ENCODE peak calls at places on chromosome 18, in four cellular contexts. One of them, this sample, is unnamed.

GRCh38 chr18:13615432-13615861 is 110.9 kb downstream of the FAM210A start:
- DNase-seq in HFFc6: no peak
- DNase-seq in B cell: no peak
- DNase-seq in dorsolateral prefrontal cortex: no peak
- DNase-seq in this sample: no peak

GRCh38 chr18:59921384-59921891 is 21.6 kb downstream of the PMAIP1 start:
- DNase-seq in HFFc6: no peak
- DNase-seq in B cell: no peak
- DNase-seq in dorsolateral prefrontal cortex: no peak
- DNase-seq in this sample: no peak

GRCh38 chr18:67520276-67521035 is 3.9 kb upstream of the DSEL start:
- DNase-seq in dorsolateral prefrontal cortex: no peak
- DNase-seq in B cell: no peak
- DNase-seq in HFFc6: no peak
- DNase-seq in this sample: no peak

GRCh38 chr18:39911716-39912115 is 2043.3 kb upstream of the PIK3C3 start:
- DNase-seq in B cell: no peak
- DNase-seq in dorsolateral prefrontal cortex: no peak
- DNase-seq in HFFc6: no peak
- DNase-seq in this sample: no peak

GRCh38 chr18:22250591-22250996 is 81.2 kb downstream of the GATA6 start:
- DNase-seq in dorsolateral prefrontal cortex: no peak
- DNase-seq in B cell: no peak
- DNase-seq in HFFc6: no peak
- DNase-seq in this sample: no peak

GRCh38 chr18:55585586-55586521 is 2.1 kb downstream of the TCF4 start:
- DNase-seq in B cell: no peak
- DNase-seq in dorsolateral prefrontal cortex: peak
- DNase-seq in HFFc6: no peak
- DNase-seq in this sample: peak

GRCh38 chr18:78540636-78541400 is 438.8 kb upstream of the SALL3 start:
- DNase-seq in B cell: no peak
- DNase-seq in dorsolateral prefrontal cortex: no peak
- DNase-seq in HFFc6: no peak
- DNase-seq in this sample: no peak

GRCh38 chr18:4144201-4144600 is 310.9 kb downstream of the DLGAP1 start:
- DNase-seq in HFFc6: no peak
- DNase-seq in dorsolateral prefrontal cortex: no peak
- DNase-seq in B cell: no peak
- DNase-seq in this sample: no peak

GRCh38 chr18:47248610-47249343 is 2.7 kb downstream of the SKOR2 start:
- DNase-seq in HFFc6: no peak
- DNase-seq in dorsolateral prefrontal cortex: no peak
- DNase-seq in B cell: peak
- DNase-seq in this sample: no peak

GRCh38 chr18:24170389-24170788 is 31.5 kb downstream of the CABYR start:
- DNase-seq in HFFc6: no peak
- DNase-seq in dorsolateral prefrontal cortex: no peak
- DNase-seq in B cell: no peak
- DNase-seq in this sample: no peak

GRCh38 chr18:39455300-39455699 is 1889.7 kb upstream of the CELF4 start:
- DNase-seq in B cell: no peak
- DNase-seq in HFFc6: peak
- DNase-seq in dorsolateral prefrontal cortex: no peak
- DNase-seq in this sample: no peak

GRCh38 chr18:58362027-58362575 is 266.8 kb downstream of the ALPK2 start:
- DNase-seq in dorsolateral prefrontal cortex: no peak
- DNase-seq in B cell: no peak
- DNase-seq in HFFc6: peak
- DNase-seq in this sample: no peak

GRCh38 chr18:69844656-69845055 is 103.0 kb downstream of the CD226 start:
- DNase-seq in dorsolateral prefrontal cortex: no peak
- DNase-seq in B cell: no peak
- DNase-seq in HFFc6: no peak
- DNase-seq in this sample: no peak

GRCh38 chr18:49561377-49562193 is at the start of gene LIPG:
- DNase-seq in dorsolateral prefrontal cortex: no peak
- DNase-seq in B cell: peak
- DNase-seq in HFFc6: no peak
- DNase-seq in this sample: peak

GRCh38 chr18:56517181-56517580 is 121.2 kb downstream of the TXNL1 start:
- DNase-seq in HFFc6: peak
- DNase-seq in B cell: no peak
- DNase-seq in dorsolateral prefrontal cortex: no peak
- DNase-seq in this sample: no peak

GRCh38 chr18:28689591-28689990 is 512.7 kb upstream of the CDH2 start:
- DNase-seq in HFFc6: no peak
- DNase-seq in dorsolateral prefrontal cortex: no peak
- DNase-seq in B cell: no peak
- DNase-seq in this sample: no peak

GRCh38 chr18:58847383-58848071 is 17.1 kb upstream of the ZNF532 start:
- DNase-seq in B cell: peak
- DNase-seq in dorsolateral prefrontal cortex: peak
- DNase-seq in HFFc6: no peak
- DNase-seq in this sample: peak

GRCh38 chr18:47997338-47997780 is 66.9 kb upstream of the SMAD2 start:
- DNase-seq in HFFc6: no peak
- DNase-seq in dorsolateral prefrontal cortex: no peak
- DNase-seq in B cell: no peak
- DNase-seq in this sample: no peak

GRCh38 chr18:79393626-79394401 is 1.9 kb upstream of the NFATC1 start:
- DNase-seq in dorsolateral prefrontal cortex: peak
- DNase-seq in HFFc6: peak
- DNase-seq in B cell: peak
- DNase-seq in this sample: no peak

GRCh38 chr18:23956483-23956882 is 58.1 kb upstream of the TTC39C start:
- DNase-seq in B cell: no peak
- DNase-seq in HFFc6: no peak
- DNase-seq in dorsolateral prefrontal cortex: no peak
- DNase-seq in this sample: no peak

GRCh38 chr18:78980279-78980771 is 707 bp downstream of the SALL3 start:
- DNase-seq in HFFc6: no peak
- DNase-seq in B cell: no peak
- DNase-seq in dorsolateral prefrontal cortex: no peak
- DNase-seq in this sample: peak

GRCh38 chr18:64992654-64993053 is 758.2 kb upstream of the CDH7 start:
- DNase-seq in B cell: no peak
- DNase-seq in HFFc6: no peak
- DNase-seq in dorsolateral prefrontal cortex: no peak
- DNase-seq in this sample: no peak

GRCh38 chr18:79884963-79885728 is 66.3 kb downstream of the SLC66A2 start:
- DNase-seq in dorsolateral prefrontal cortex: no peak
- DNase-seq in HFFc6: no peak
- DNase-seq in B cell: no peak
- DNase-seq in this sample: no peak

GRCh38 chr18:46362533-46362932 is 258.3 kb downstream of the HAUS1 start:
- DNase-seq in dorsolateral prefrontal cortex: no peak
- DNase-seq in B cell: no peak
- DNase-seq in HFFc6: no peak
- DNase-seq in this sample: no peak

GRCh38 chr18:70982292-70982691 is 693.4 kb downstream of the SOCS6 start:
- DNase-seq in B cell: no peak
- DNase-seq in dorsolateral prefrontal cortex: no peak
- DNase-seq in HFFc6: no peak
- DNase-seq in this sample: no peak

GRCh38 chr18:2948038-2948437 is 64.9 kb downstream of the LPIN2 start:
- DNase-seq in HFFc6: peak
- DNase-seq in dorsolateral prefrontal cortex: no peak
- DNase-seq in B cell: no peak
- DNase-seq in this sample: no peak

GRCh38 chr18:67132919-67133318 is 383.6 kb downstream of the DSEL start:
- DNase-seq in HFFc6: no peak
- DNase-seq in B cell: no peak
- DNase-seq in dorsolateral prefrontal cortex: no peak
- DNase-seq in this sample: no peak

GRCh38 chr18:10490401-10491289 is 35.2 kb upstream of the NAPG start:
- DNase-seq in B cell: peak
- DNase-seq in dorsolateral prefrontal cortex: peak
- DNase-seq in HFFc6: no peak
- DNase-seq in this sample: no peak
- TF ChIP-seq CTCF in B cell: peak
- TF ChIP-seq CTCF in dorsolateral prefrontal cortex: peak
- TF ChIP-seq CTCF in HFFc6: no peak
- TF ChIP-seq CTCF in this sample: peak

GRCh38 chr18:12307251-12307736 is 747 bp upstream of the TUBB6 start:
- DNase-seq in dorsolateral prefrontal cortex: no peak
- DNase-seq in HFFc6: peak
- DNase-seq in B cell: peak
- DNase-seq in this sample: peak
- TF ChIP-seq CTCF in dorsolateral prefrontal cortex: no peak
- TF ChIP-seq CTCF in HFFc6: no peak
- TF ChIP-seq CTCF in B cell: no peak
- TF ChIP-seq CTCF in this sample: no peak

GRCh38 chr18:45014047-45014501 is 333.4 kb downstream of the SETBP1 start:
- DNase-seq in dorsolateral prefrontal cortex: no peak
- DNase-seq in HFFc6: peak
- DNase-seq in B cell: no peak
- DNase-seq in this sample: no peak
- TF ChIP-seq CTCF in dorsolateral prefrontal cortex: no peak
- TF ChIP-seq CTCF in HFFc6: peak
- TF ChIP-seq CTCF in B cell: no peak
- TF ChIP-seq CTCF in this sample: peak

DNA sequence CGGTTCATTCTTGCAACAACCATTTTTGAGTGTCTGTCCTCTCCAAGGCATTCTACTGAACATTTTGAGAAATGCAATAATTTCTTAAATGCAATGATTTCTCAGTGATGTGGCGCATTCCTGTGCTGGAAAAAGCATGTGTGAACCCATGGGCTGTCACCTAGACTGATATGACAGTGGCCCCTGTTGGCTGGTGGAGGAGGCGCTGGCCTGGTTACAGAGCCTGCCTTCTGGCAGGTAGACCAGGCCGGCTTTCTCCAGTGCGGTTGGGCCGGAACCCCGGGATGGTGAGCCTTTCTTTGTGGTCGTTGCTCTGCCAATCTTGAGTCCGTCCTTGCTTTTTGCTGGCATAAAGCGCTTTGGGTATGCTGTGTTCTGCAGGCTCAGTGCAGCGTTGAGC is 33.7 kb downstream of the TSHZ1 start:
- DNase-seq in B cell: no peak
- DNase-seq in dorsolateral prefrontal cortex: no peak
- DNase-seq in HFFc6: no peak
- DNase-seq in this sample: no peak
- TF ChIP-seq CTCF in B cell: no peak
- TF ChIP-seq CTCF in dorsolateral prefrontal cortex: no peak
- TF ChIP-seq CTCF in HFFc6: peak
- TF ChIP-seq CTCF in this sample: no peak

GRCh38 chr18:34890486-34891085 is 150.6 kb upstream of the MAPRE2 start:
- DNase-seq in B cell: no peak
- DNase-seq in HFFc6: no peak
- DNase-seq in dorsolateral prefrontal cortex: no peak
- DNase-seq in this sample: no peak
- TF ChIP-seq CTCF in B cell: no peak
- TF ChIP-seq CTCF in HFFc6: no peak
- TF ChIP-seq CTCF in dorsolateral prefrontal cortex: no peak
- TF ChIP-seq CTCF in this sample: no peak

GRCh38 chr18:5890606-5891360 is 4.5 kb downstream of the TMEM200C start:
- DNase-seq in B cell: peak
- DNase-seq in dorsolateral prefrontal cortex: peak
- DNase-seq in HFFc6: no peak
- DNase-seq in this sample: peak
- TF ChIP-seq CTCF in B cell: peak
- TF ChIP-seq CTCF in dorsolateral prefrontal cortex: peak
- TF ChIP-seq CTCF in HFFc6: no peak
- TF ChIP-seq CTCF in this sample: peak

DNA sequence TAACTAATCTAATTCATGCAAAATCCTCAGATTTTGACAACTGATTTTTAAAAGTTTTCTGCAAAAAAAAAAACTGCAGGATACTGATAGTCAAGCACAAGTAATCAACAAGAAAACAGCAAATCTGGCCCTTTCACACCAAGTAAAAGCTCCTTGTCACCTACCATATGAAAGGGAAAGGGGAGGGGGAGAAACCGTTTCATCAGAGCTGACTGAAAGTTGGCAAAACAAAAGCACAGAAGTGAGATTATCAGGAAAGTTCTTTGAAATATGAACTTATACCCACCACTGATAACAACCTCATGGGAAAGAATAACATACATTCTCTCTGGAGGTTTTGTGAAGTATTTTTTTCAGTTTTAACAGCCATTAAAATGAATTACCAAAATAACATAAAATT is 38.7 kb downstream of the ZNF521 start:
- DNase-seq in HFFc6: no peak
- DNase-seq in dorsolateral prefrontal cortex: no peak
- DNase-seq in B cell: no peak
- DNase-seq in this sample: no peak
- TF ChIP-seq CTCF in HFFc6: no peak
- TF ChIP-seq CTCF in dorsolateral prefrontal cortex: no peak
- TF ChIP-seq CTCF in B cell: no peak
- TF ChIP-seq CTCF in this sample: no peak

GRCh38 chr18:76126327-76126726 is 368.7 kb downstream of the ZNF516 start:
- DNase-seq in dorsolateral prefrontal cortex: no peak
- DNase-seq in HFFc6: no peak
- DNase-seq in B cell: no peak
- DNase-seq in this sample: no peak
- TF ChIP-seq CTCF in dorsolateral prefrontal cortex: no peak
- TF ChIP-seq CTCF in HFFc6: no peak
- TF ChIP-seq CTCF in B cell: no peak
- TF ChIP-seq CTCF in this sample: no peak

GRCh38 chr18:66119347-66119746 is 368.5 kb downstream of the CDH7 start:
- DNase-seq in dorsolateral prefrontal cortex: no peak
- DNase-seq in HFFc6: no peak
- DNase-seq in B cell: no peak
- DNase-seq in this sample: no peak

GRCh38 chr18:66129248-66129647 is 378.4 kb downstream of the CDH7 start:
- DNase-seq in dorsolateral prefrontal cortex: no peak
- DNase-seq in B cell: no peak
- DNase-seq in HFFc6: no peak
- DNase-seq in this sample: no peak

DNA sequence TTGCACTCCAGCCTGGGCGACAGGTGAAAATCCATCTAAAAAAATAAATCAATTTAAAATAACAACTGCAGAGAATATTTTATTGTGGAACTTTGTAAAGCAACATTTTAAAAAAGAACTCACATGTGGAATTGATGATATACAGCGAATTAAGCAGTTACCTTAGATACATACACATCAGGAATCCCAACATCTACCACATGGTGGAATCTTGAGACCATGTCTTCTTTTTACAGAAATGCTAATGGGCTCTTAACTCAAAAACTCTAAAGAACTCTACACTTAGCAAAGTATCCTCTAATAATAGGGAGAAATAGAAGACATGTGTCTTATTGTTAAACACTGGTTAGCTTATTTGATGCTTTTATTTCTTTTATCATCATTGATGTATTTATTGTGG is 373.6 kb downstream of the CDH7 start:
- DNase-seq in B cell: no peak
- DNase-seq in HFFc6: no peak
- DNase-seq in dorsolateral prefrontal cortex: no peak
- DNase-seq in this sample: no peak
- TF ChIP-seq CTCF in B cell: no peak
- TF ChIP-seq CTCF in HFFc6: no peak
- TF ChIP-seq CTCF in dorsolateral prefrontal cortex: no peak
- TF ChIP-seq CTCF in this sample: peak

GRCh38 chr18:26963292-26963691 is 97.8 kb upstream of the AQP4 start:
- DNase-seq in B cell: no peak
- DNase-seq in HFFc6: no peak
- DNase-seq in dorsolateral prefrontal cortex: no peak
- DNase-seq in this sample: no peak
- TF ChIP-seq CTCF in B cell: no peak
- TF ChIP-seq CTCF in HFFc6: peak
- TF ChIP-seq CTCF in dorsolateral prefrontal cortex: no peak
- TF ChIP-seq CTCF in this sample: peak

This sample was measured in neural crest cell.